ENCODE peak calls at places on chromosomes 4 and X, in seven cellular contexts. Z is A549, W is esophagus muscularis mucosa, F is ovary, E is HepG2, U is SK-N-SH, V is K562. C is an unnamed sample.

GRCh38 chrX:43969504-43970501 is 3.4 kb downstream of the NDP start:
- DNase-seq in E (no peak), V (no peak), Z (no peak), U (no peak), F (peak), W (no peak), C (no peak)

GRCh38 chr4:96407651-96408342 is 567.9 kb downstream of the PDHA2 start:
- DNase-seq in V (no peak), U (no peak), W (no peak), Z (no peak), F (no peak), E (no peak), C (no peak)

GRCh38 chr4:26191353-26191752 is 129.5 kb upstream of the RBPJ start:
- DNase-seq in V (no peak), Z (no peak), U (no peak), W (no peak), F (no peak), E (no peak), C (no peak)

GRCh38 chrX:106898462-106898861 is 4.7 kb downstream of the RIPPLY1 start:
- DNase-seq in W (no peak), Z (peak), V (peak), U (peak), F (no peak), E (peak), C (no peak)

GRCh38 chrX:71282514-71283408 is 674 bp upstream of the NONO start:
- DNase-seq in V (no peak), Z (peak), F (no peak), W (no peak), U (peak), E (peak), C (no peak)

GRCh38 chrX:115561605-115562491 is 874 bp downstream of the PLS3 start:
- DNase-seq in F (peak), U (peak), E (peak), Z (peak), W (no peak), V (no peak), C (peak)

GRCh38 chr4:141406237-141406636 is 185.5 kb downstream of the ZNF330 start:
- DNase-seq in W (no peak), U (no peak), Z (no peak), V (no peak), E (no peak), F (no peak), C (no peak)

GRCh38 chr4:186104114-186104894 is at the start of gene FAM149A:
- DNase-seq in Z (peak), E (no peak), W (no peak), V (no peak), F (peak), U (no peak), C (no peak)

GRCh38 chrX:134625315-134625718 is 33.0 kb downstream of the PLAC1 start:
- DNase-seq in U (no peak), V (no peak), W (no peak), E (no peak), Z (no peak), F (peak), C (no peak)

GRCh38 chrX:21382715-21383114 is 8.5 kb downstream of the CNKSR2 start:
- DNase-seq in U (no peak), Z (peak), V (no peak), E (no peak), F (no peak), W (no peak), C (no peak)

GRCh38 chrX:31170792-31171191 is 99.0 kb upstream of the FTHL17 start:
- DNase-seq in E (no peak), W (no peak), Z (no peak), F (no peak), V (no peak), U (no peak), C (no peak)

GRCh38 chr4:144376905-144377304 is 236.4 kb upstream of the GYPA start:
- DNase-seq in Z (no peak), V (no peak), U (no peak), W (no peak), F (no peak), E (no peak), C (no peak)

GRCh38 chr4:74408639-74409038 is 36.3 kb upstream of the AREG start:
- DNase-seq in F (no peak), Z (no peak), W (no peak), V (no peak), U (no peak), E (no peak), C (no peak)

GRCh38 chrX:18424482-18425198 is 768 bp upstream of the CDKL5 start:
- DNase-seq in W (no peak), V (no peak), E (no peak), U (peak), Z (peak), F (peak), C (no peak)

GRCh38 chr4:23945521-23946017 is 55.7 kb upstream of the PPARGC1A start:
- DNase-seq in V (no peak), U (no peak), Z (no peak), F (no peak), E (peak), W (no peak), C (peak)

GRCh38 chr4:125360727-125361126 is 46.0 kb downstream of the FAT4 start:
- DNase-seq in V (no peak), W (no peak), F (no peak), E (no peak), Z (no peak), U (no peak), C (no peak)

GRCh38 chr4:125359960-125360628 is 45.3 kb downstream of the FAT4 start:
- DNase-seq in U (no peak), V (no peak), E (no peak), F (no peak), Z (no peak), W (no peak), C (no peak)

GRCh38 chr4:125357675-125358074 is 42.9 kb downstream of the FAT4 start:
- DNase-seq in U (no peak), E (no peak), Z (no peak), V (no peak), W (no peak), F (no peak), C (no peak)

GRCh38 chr4:125359363-125359762 is 44.6 kb downstream of the FAT4 start:
- DNase-seq in E (no peak), U (no peak), W (no peak), F (no peak), V (no peak), Z (no peak), C (no peak)

GRCh38 chr4:125358453-125358852 is 43.7 kb downstream of the FAT4 start:
- DNase-seq in V (no peak), F (no peak), E (no peak), Z (no peak), W (no peak), U (no peak), C (no peak)
- TF ChIP-seq EP300 in V (no peak), F (no peak), E (no peak), Z (no peak), W (no peak), U (no peak), C (no peak)

GRCh38 chr4:89221175-89221867 is 86.3 kb downstream of the GPRIN3 start:
- DNase-seq in U (no peak), Z (no peak), V (no peak), F (no peak), W (no peak), E (no peak), C (no peak)
- TF ChIP-seq EP300 in U (no peak), Z (no peak), V (peak), F (no peak), W (no peak), E (no peak), C (no peak)

GRCh38 chr4:169582706-169583105 is 29.7 kb downstream of the NEK1 start:
- DNase-seq in W (no peak), V (no peak), F (no peak), U (no peak), E (no peak), Z (no peak), C (no peak)

GRCh38 chr4:169582203-169582602 is 30.2 kb downstream of the NEK1 start:
- DNase-seq in Z (no peak), F (no peak), V (no peak), W (no peak), U (no peak), E (no peak), C (no peak)

DNA sequence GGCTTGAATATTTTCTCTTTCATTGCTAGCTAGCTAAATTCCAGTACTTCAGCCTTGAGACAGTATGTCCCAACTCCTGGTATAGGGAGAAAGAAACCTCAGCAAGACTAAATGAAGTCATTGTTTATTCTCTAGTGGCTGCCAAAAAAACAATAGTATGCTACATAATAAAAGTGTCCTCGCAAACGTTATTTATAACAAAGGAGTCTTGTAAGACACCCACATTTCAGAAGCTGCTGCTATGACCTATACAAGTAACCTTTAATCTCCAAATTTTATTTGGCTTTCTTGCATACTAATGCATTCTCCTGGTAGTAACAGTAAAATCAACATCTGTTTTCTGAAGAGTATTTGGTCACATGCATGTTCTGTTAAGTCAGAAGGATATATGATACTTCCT is 28.8 kb downstream of the NEK1 start:
- DNase-seq in V (no peak), E (no peak), F (no peak), U (no peak), Z (no peak), W (no peak), C (no peak)
- TF ChIP-seq EP300 in V (no peak), E (no peak), F (no peak), U (no peak), Z (no peak), W (no peak), C (no peak)

GRCh38 chr4:102350634-102351033 is 5.4 kb upstream of the SLC39A8 start:
- DNase-seq in V (no peak), E (no peak), W (no peak), U (no peak), F (no peak), Z (no peak), C (no peak)

GRCh38 chr4:102356562-102357202 is 11.4 kb upstream of the SLC39A8 start:
- DNase-seq in F (no peak), U (no peak), V (no peak), E (peak), W (no peak), Z (no peak), C (no peak)

GRCh38 chr4:102355748-102356147 is 10.5 kb upstream of the SLC39A8 start:
- DNase-seq in U (no peak), W (no peak), E (no peak), F (no peak), V (no peak), Z (no peak), C (no peak)

GRCh38 chr4:102354671-102355454 is 9.6 kb upstream of the SLC39A8 start:
- DNase-seq in E (no peak), V (no peak), Z (no peak), W (no peak), F (no peak), U (no peak), C (no peak)

GRCh38 chr4:102352774-102353173 is 7.5 kb upstream of the SLC39A8 start:
- DNase-seq in W (no peak), Z (no peak), E (no peak), U (no peak), F (no peak), V (no peak), C (no peak)
- TF ChIP-seq EP300 in W (no peak), Z (no peak), E (no peak), U (no peak), F (no peak), V (no peak), C (no peak)

C was measured in suprapubic skin.